ENCODE peak calls at places on chromosome 11, in seven cellular contexts. C is GM23248; P is naive thymus-derived CD8-positive, alpha-beta T cell; Q is NCI-H460; T is activated CD8-positive, alpha-beta memory T cell treated with anti-CD3 and anti-CD28 coated beads for 24 hours; E is activated T-cell treated with anti-CD3 and anti-CD28 coated beads for 1 hour; B is esophagus squamous epithelium. G is an unnamed sample.

GRCh38 chr11:129864811-129865210 is 30.6 kb downstream of the NFRKB start:
- DNase-seq in E (no peak), Q (no peak), P (no peak), B (no peak), C (no peak), T (peak; percentile 43), G (no peak)

GRCh38 chr11:77151804-77152513 is 23.9 kb downstream of the MYO7A start:
- DNase-seq in B (no peak), P (peak; percentile 65), T (peak; percentile 78), C (no peak), E (peak; percentile 18), Q (no peak), G (peak; percentile 59)

GRCh38 chr11:67312187-67313021 is 9.1 kb downstream of the SSH3 start:
- DNase-seq in E (peak; percentile 45), P (no peak), B (no peak), Q (no peak), C (no peak), T (no peak), G (no peak)

GRCh38 chr11:79431535-79431934 is 9.3 kb downstream of the TENM4 start:
- DNase-seq in P (no peak), B (no peak), Q (no peak), E (no peak), C (peak; percentile 46), T (no peak), G (no peak)

GRCh38 chr11:85182437-85183109 is 444.6 kb downstream of the DLG2 start:
- DNase-seq in E (no peak), T (no peak), B (no peak), Q (peak; percentile 1), P (no peak), C (peak; percentile 57), G (no peak)

GRCh38 chr11:79794484-79795393 is 353.9 kb upstream of the TENM4 start:
- DNase-seq in T (no peak), B (no peak), Q (no peak), C (no peak), E (no peak), P (no peak), G (no peak)

GRCh38 chr11:103537904-103538502 is 428.8 kb downstream of the DYNC2H1 start:
- DNase-seq in E (no peak), T (no peak), Q (no peak), C (peak; percentile 65), P (no peak), B (no peak), G (no peak)

GRCh38 chr11:74179234-74180126 is 8.4 kb downstream of the PPME1 start:
- DNase-seq in P (no peak), B (no peak), Q (no peak), T (no peak), E (no peak), C (peak; percentile 54), G (no peak)

GRCh38 chr11:28738549-28738948 is 630.4 kb downstream of the METTL15 start:
- DNase-seq in C (no peak), T (no peak), B (no peak), E (no peak), Q (no peak), P (no peak), G (no peak)

GRCh38 chr11:36192723-36193619 is 96.3 kb downstream of the COMMD9 start:
- DNase-seq in T (no peak), C (no peak), Q (no peak), B (no peak), P (no peak), E (no peak), G (no peak)

GRCh38 chr11:130480721-130481140 is 32.3 kb downstream of the ADAMTS15 start:
- DNase-seq in B (no peak), P (no peak), Q (no peak), T (no peak), C (peak; percentile 55), E (no peak), G (no peak)

GRCh38 chr11:122578168-122578825 is 77.2 kb upstream of the UBASH3B start:
- DNase-seq in P (no peak), B (no peak), T (no peak), E (no peak), C (peak; percentile 30), Q (no peak), G (no peak)

GRCh38 chr11:34512810-34513673 is 552 bp downstream of the ELF5 start:
- DNase-seq in E (peak; percentile 29), B (no peak), T (peak; percentile 76), Q (peak; percentile 47), C (peak; percentile 72), P (peak; percentile 33), G (peak; percentile 46)

GRCh38 chr11:94400075-94400838 is 962 bp downstream of the GPR83 start:
- DNase-seq in P (no peak), T (no peak), E (no peak), B (no peak), C (no peak), Q (no peak), G (no peak)

GRCh38 chr11:115848614-115849013 is 344.4 kb upstream of the CADM1 start:
- DNase-seq in Q (no peak), T (no peak), E (no peak), C (no peak), P (no peak), B (no peak), G (no peak)

GRCh38 chr11:72583177-72583553 is 91.1 kb downstream of the PDE2A start:
- DNase-seq in T (no peak), B (no peak), Q (no peak), C (no peak), P (no peak), E (no peak), G (no peak)

GRCh38 chr11:43515090-43515489 is 156.4 kb downstream of the TTC17 start:
- DNase-seq in T (no peak), P (no peak), Q (no peak), E (no peak), B (no peak), C (peak; percentile 33), G (no peak)

GRCh38 chr11:107860688-107861087 is 2.1 kb upstream of the SLC35F2 start:
- DNase-seq in C (no peak), P (no peak), T (no peak), Q (no peak), B (no peak), E (no peak), G (no peak)

GRCh38 chr11:103604310-103604709 is 432.1 kb upstream of the DDI1 start:
- DNase-seq in P (no peak), C (no peak), T (no peak), Q (no peak), B (no peak), E (no peak), G (no peak)

GRCh38 chr11:120208777-120209176 is 2.1 kb upstream of the OAF start:
- DNase-seq in T (no peak), B (no peak), E (no peak), Q (no peak), C (peak; percentile 85), P (no peak), G (no peak)

GRCh38 chr11:110859998-110860397 is 147.8 kb upstream of the ARHGAP20 start:
- DNase-seq in T (no peak), C (no peak), B (no peak), E (no peak), P (no peak), Q (no peak), G (no peak)

GRCh38 chr11:12201016-12201985 is 90.9 kb downstream of the MICAL2 start:
- DNase-seq in C (peak; percentile 94), T (no peak), B (no peak), P (no peak), Q (no peak), E (no peak), G (no peak)